ENCODE peak calls at places on chromosome 19, in eight cellular contexts. Z is epithelial cell of proximal tubule, R is AG10803, A is nephron progenitor cell, H is fibroblast of mammary gland, M is hepatocyte, L is AG09319, F is dorsolateral prefrontal cortex. Q is an unnamed sample.

GRCh38 chr19:46081928-46082727 is 41.3 kb upstream of the IGFL4 start:
- DNase-seq in R (peak; percentile 70), L (no peak), H (peak; percentile 72), Z (peak; percentile 18), M (peak; percentile 77), F (no peak), A (peak; percentile 13), Q (peak; percentile 62)

GRCh38 chr19:408441-409005 is 424 bp downstream of the C2CD4C start:
- DNase-seq in F (peak; percentile 44), M (no peak), Z (no peak), H (no peak), L (no peak), A (peak; percentile 48), R (no peak), Q (no peak)

GRCh38 chr19:39845621-39846175 is 481 bp downstream of the FBL start:
- DNase-seq in F (no peak), M (peak; percentile 48), R (peak; percentile 15), H (no peak), L (peak; percentile 5), A (peak; percentile 31), Z (no peak), Q (no peak)

GRCh38 chr19:46466536-46467199 is 4.7 kb downstream of the PNMA8A start:
- DNase-seq in A (no peak), Z (no peak), M (no peak), H (peak; percentile 92), F (no peak), L (no peak), R (peak; percentile 82), Q (peak; percentile 73)

GRCh38 chr19:50414850-50415660 is 3.7 kb upstream of the SPIB start:
- DNase-seq in R (peak; percentile 48), M (peak; percentile 85), A (peak; percentile 93), Z (no peak), F (no peak), H (peak; percentile 69), L (peak; percentile 16), Q (peak; percentile 94)

GRCh38 chr19:45878043-45878794 is 7.7 kb downstream of the IRF2BP1 start:
- DNase-seq in F (no peak), R (no peak), A (no peak), H (no peak), L (no peak), M (peak; percentile 71), Z (no peak), Q (no peak)

GRCh38 chr19:17294051-17294891 is 9.0 kb downstream of the ABHD8 start:
- DNase-seq in R (no peak), M (no peak), L (no peak), Z (no peak), H (no peak), A (peak; percentile 63), F (no peak), Q (peak; percentile 77)

GRCh38 chr19:51726049-51726448 is 2.3 kb upstream of the HAS1 start:
- DNase-seq in R (peak; percentile 93), H (peak; percentile 93), A (no peak), F (peak; percentile 85), L (peak; percentile 40), Z (no peak), M (peak; percentile 73), Q (no peak)

GRCh38 chr19:39481229-39481545 is 549 bp downstream of the TIMM50 start:
- DNase-seq in H (no peak), R (no peak), F (no peak), A (no peak), Z (no peak), M (no peak), L (no peak), Q (no peak)

GRCh38 chr19:45160870-45161714 is at the start of gene NKPD1:
- DNase-seq in H (no peak), R (no peak), Z (no peak), M (peak; percentile 76), A (no peak), F (no peak), L (no peak), Q (no peak)

GRCh38 chr19:5380215-5380919 is 39.8 kb upstream of the PTPRS start:
- DNase-seq in F (no peak), L (no peak), A (no peak), H (no peak), R (no peak), M (no peak), Z (no peak), Q (no peak)

GRCh38 chr19:35295792-35296462 is 4.0 kb downstream of the MAG start:
- DNase-seq in R (no peak), Z (no peak), H (no peak), L (no peak), F (no peak), M (no peak), A (no peak), Q (peak; percentile 85)

GRCh38 chr19:3294080-3294850 is 69.8 kb downstream of the CELF5 start:
- DNase-seq in F (no peak), L (no peak), Z (no peak), R (no peak), H (no peak), A (no peak), M (no peak), Q (no peak)

GRCh38 chr19:13974073-13974472 is 21.8 kb downstream of the DCAF15 start:
- DNase-seq in L (no peak), F (no peak), A (peak; percentile 68), M (peak; percentile 61), Z (no peak), H (no peak), R (no peak), Q (no peak)

GRCh38 chr19:23787106-23787505 is 28.4 kb upstream of the ZNF681 start:
- DNase-seq in F (no peak), M (no peak), Z (no peak), A (no peak), R (peak; percentile 2), L (no peak), H (peak; percentile 6), Q (no peak)

DNA sequence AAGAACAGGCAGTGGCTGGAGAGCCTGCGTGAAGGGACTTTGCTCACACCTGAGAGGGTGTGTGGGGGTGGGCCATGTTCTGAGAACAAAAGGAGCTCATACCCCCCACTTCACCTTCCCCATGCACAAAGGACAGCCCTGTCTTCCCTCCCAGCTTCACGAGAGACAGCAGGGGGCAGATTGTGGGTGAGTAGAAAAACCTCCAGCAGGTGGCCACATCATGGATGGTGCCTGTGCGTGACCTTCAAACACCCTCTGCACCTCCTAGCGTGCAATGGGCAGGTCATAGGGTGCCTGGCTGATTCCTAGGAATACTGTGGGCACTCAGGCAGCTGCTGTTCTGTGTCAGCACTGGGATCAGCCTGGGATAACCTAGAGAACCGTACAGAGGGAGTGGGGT is 36.3 kb upstream of the PSG9 start:
- DNase-seq in A (no peak), L (no peak), H (no peak), R (no peak), M (no peak), F (no peak), Z (no peak), Q (no peak)
- TF ChIP-seq CTCF in A (no peak), L (no peak), H (no peak), R (peak; percentile 7), M (no peak), F (no peak), Z (peak; percentile 7), Q (no peak)

GRCh38 chr19:18428837-18429674 is 8.9 kb downstream of the ISYNA1 start:
- DNase-seq in A (peak; percentile 93), R (peak; percentile 78), Z (no peak), F (peak; percentile 64), L (no peak), H (peak; percentile 56), M (peak; percentile 93), Q (peak; percentile 95)
- TF ChIP-seq CTCF in A (no peak), R (no peak), Z (no peak), F (no peak), L (no peak), H (no peak), M (no peak), Q (no peak)

DNA sequence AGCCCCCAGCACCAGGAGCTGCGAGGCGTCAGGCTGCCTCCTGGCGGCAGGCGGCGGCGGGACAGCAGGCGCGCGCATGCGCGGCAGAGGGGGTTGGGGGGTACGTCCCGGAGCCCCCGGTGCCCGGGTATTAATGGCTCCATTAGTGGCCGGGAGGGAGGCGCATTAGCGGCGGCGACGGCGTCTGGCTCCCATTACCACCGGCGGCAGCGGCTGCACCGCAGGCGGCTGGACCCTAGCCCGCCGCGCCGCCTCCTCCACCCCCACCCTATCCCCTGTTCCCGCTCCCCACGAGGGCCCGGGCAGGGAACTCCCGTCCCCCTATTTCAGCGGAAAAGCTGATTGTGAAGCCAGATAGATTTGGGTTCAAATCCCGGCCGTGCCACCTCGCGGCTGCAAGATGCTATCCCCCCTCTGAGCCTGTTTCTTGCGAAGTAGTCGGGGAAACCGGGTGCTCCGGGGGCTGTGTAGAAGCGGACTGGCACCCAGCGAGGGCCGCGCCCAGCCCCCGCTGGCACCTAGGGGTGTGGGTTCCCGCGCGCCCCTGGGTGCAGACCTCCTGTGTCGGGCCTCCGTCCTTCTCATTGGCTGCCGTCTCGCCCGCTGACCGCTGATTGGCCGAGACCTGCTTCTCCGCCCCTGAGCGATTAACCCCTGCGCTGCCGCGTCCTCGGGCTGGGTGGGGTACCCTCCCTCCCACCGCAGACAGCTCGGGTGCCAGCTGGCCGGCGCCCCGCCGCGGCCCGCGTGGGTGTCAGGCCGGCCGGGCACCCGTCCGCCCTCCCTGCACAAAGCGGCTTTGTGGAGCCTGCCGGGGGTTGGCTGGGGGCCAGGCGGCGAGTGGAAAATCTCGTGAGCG is 11.1 kb downstream of the CIC start:
- DNase-seq in L (peak; percentile 53), R (peak; percentile 82), M (peak; percentile 93), A (peak; percentile 91), F (peak; percentile 95), H (peak; percentile 88), Z (no peak), Q (peak; percentile 93)
- TF ChIP-seq CTCF in L (peak; percentile 81), R (peak; percentile 68), M (peak; percentile 97), A (peak; percentile 95), F (peak; percentile 92), H (peak; percentile 58), Z (peak; percentile 81), Q (peak; percentile 94)

GRCh38 chr19:10183926-10184325 is 10.8 kb downstream of the DNMT1 start:
- DNase-seq in H (no peak), L (no peak), F (no peak), A (no peak), M (no peak), R (no peak), Z (no peak), Q (no peak)

GRCh38 chr19:10191347-10191746 is 3.4 kb downstream of the DNMT1 start:
- DNase-seq in R (peak; percentile 86), M (no peak), F (no peak), A (no peak), Z (no peak), L (peak; percentile 77), H (peak; percentile 83), Q (no peak)

GRCh38 chr19:10189631-10190425 is 4.9 kb downstream of the DNMT1 start:
- DNase-seq in A (no peak), H (peak; percentile 41), F (no peak), Z (no peak), R (peak; percentile 4), L (no peak), M (no peak), Q (no peak)

GRCh38 chr19:10184636-10185035 is 10.1 kb downstream of the DNMT1 start:
- DNase-seq in Z (no peak), M (no peak), F (no peak), R (no peak), L (no peak), A (no peak), H (no peak), Q (no peak)

DNA sequence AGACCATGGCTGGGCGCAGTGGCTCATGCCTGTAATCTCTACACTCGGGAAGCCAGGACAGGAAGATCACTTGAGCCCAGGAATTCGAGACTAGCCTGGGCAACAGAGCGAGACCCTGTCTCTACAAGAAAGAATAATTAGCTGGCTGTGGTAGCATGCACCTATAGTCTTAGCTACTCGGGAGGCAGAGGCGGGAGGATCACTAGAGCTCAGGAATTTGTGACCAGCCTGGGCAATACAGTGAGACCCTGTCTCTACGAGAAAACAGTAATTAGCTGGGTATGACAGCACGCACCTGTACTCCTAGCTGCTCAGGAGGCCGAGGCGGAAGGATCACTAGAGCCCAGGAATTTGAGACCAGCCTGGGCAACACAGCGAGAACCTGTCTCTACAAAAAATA is 7.4 kb downstream of the DNMT1 start:
- DNase-seq in M (no peak), F (no peak), L (no peak), H (no peak), Z (no peak), A (no peak), R (no peak), Q (no peak)
- TF ChIP-seq CTCF in M (no peak), F (no peak), L (no peak), H (no peak), Z (no peak), A (no peak), R (no peak), Q (no peak)

Q was measured in GM13976.